ENCODE peak calls at places on chromosomes 13 and 19, in six cellular contexts. R, S, F, B, E and H are unnamed samples.

GRCh38 chr13:79503069-79503468 is 22.1 kb downstream of the NDFIP2 start:
- DNase-seq in R (no peak), S (no peak), F (no peak), B (no peak), E (no peak), H (no peak)

GRCh38 chr13:114019367-114019766 is 45.5 kb upstream of the C13orf46 start:
- DNase-seq in R (no peak), S (no peak), F (no peak), B (peak), E (no peak), H (no peak)

GRCh38 chr19:39539165-39539518 is 819 bp downstream of the EID2 start:
- DNase-seq in R (no peak), S (no peak), F (no peak), B (peak), E (peak), H (peak)

GRCh38 chr19:13781547-13781946 is 7.3 kb downstream of the C19orf53 start:
- DNase-seq in R (peak), S (no peak), F (peak), B (peak), E (peak), H (peak)

GRCh38 chr13:46866150-46866549 is 30.7 kb downstream of the HTR2A start:
- DNase-seq in R (peak), S (peak), F (peak), B (peak), E (peak), H (no peak)

GRCh38 chr19:17078920-17079709 is 3.5 kb downstream of the MYO9B start:
- DNase-seq in R (no peak), S (no peak), F (no peak), B (no peak), E (peak), H (no peak)

GRCh38 chr13:98984983-98985382 is 7.1 kb upstream of the DOCK9 start:
- DNase-seq in R (no peak), S (no peak), F (no peak), B (no peak), E (no peak), H (no peak)

GRCh38 chr19:7554990-7555864 is 19.7 kb downstream of the PNPLA6 start:
- DNase-seq in R (no peak), S (no peak), F (no peak), B (peak), E (no peak), H (no peak)

GRCh38 chr13:25179810-25180437 is 7.8 kb upstream of the AMER2 start:
- DNase-seq in R (no peak), S (no peak), F (no peak), B (no peak), E (no peak), H (no peak)

GRCh38 chr13:98200211-98200878 is 23.3 kb upstream of the RNF113B start:
- DNase-seq in R (no peak), S (no peak), F (no peak), B (no peak), E (no peak), H (no peak)

GRCh38 chr19:16087940-16088339 is 11.6 kb downstream of the TPM4 start:
- DNase-seq in R (no peak), S (no peak), F (no peak), B (no peak), E (no peak), H (no peak)

GRCh38 chr19:29283366-29283765 is 70.4 kb upstream of the UQCRFS1 start:
- DNase-seq in R (no peak), S (no peak), F (no peak), B (no peak), E (no peak), H (no peak)

GRCh38 chr13:113938716-113939115 is 35.2 kb downstream of the C13orf46 start:
- DNase-seq in R (no peak), S (no peak), F (no peak), B (peak), E (no peak), H (no peak)

GRCh38 chr13:43880930-43881329 is 1.2 kb downstream of the LACC1 start:
- DNase-seq in R (no peak), S (no peak), F (no peak), B (no peak), E (no peak), H (no peak)

GRCh38 chr19:10815969-10816635 is 19.9 kb downstream of the TMED1 start:
- DNase-seq in R (no peak), S (no peak), F (no peak), B (no peak), E (no peak), H (peak)

GRCh38 chr19:5271145-5271544 is 69.5 kb downstream of the PTPRS start:
- DNase-seq in R (no peak), S (no peak), F (no peak), B (peak), E (no peak), H (no peak)

GRCh38 chr19:4140237-4140711 is 13.2 kb upstream of the CREB3L3 start:
- DNase-seq in R (peak), S (peak), F (no peak), B (peak), E (peak), H (peak)

GRCh38 chr13:91139232-91139631 is 208.3 kb upstream of the MIR17HG start:
- DNase-seq in R (no peak), S (no peak), F (no peak), B (no peak), E (no peak), H (no peak)

GRCh38 chr13:37168151-37168550 is 62.7 kb upstream of the CSNK1A1L start:
- DNase-seq in R (no peak), S (no peak), F (no peak), B (peak), E (no peak), H (no peak)

GRCh38 chr19:18682807-18683108 is 722 bp upstream of the CRTC1 start:
- DNase-seq in R (no peak), S (no peak), F (no peak), B (no peak), E (no peak), H (no peak)

GRCh38 chr19:31539386-31539785 is 190.2 kb upstream of the TSHZ3 start:
- DNase-seq in R (no peak), S (no peak), F (no peak), B (no peak), E (no peak), H (no peak)

GRCh38 chr13:77536358-77536757 is 852 bp downstream of the SCEL start:
- DNase-seq in R (no peak), S (no peak), F (no peak), B (no peak), E (no peak), H (no peak)

GRCh38 chr19:58367698-58368454 is 5.3 kb upstream of the ZNF497 start:
- DNase-seq in R (no peak), S (no peak), F (no peak), B (no peak), E (no peak), H (no peak)

GRCh38 chr13:31742102-31742695 is 2.9 kb downstream of the RXFP2 start:
- DNase-seq in R (peak), S (no peak), F (peak), B (peak), E (peak), H (peak)

GRCh38 chr13:62293081-62293480 is 877.4 kb upstream of the PCDH20 start:
- DNase-seq in R (no peak), S (no peak), F (no peak), B (peak), E (no peak), H (no peak)

GRCh38 chr13:51801631-51802099 is 2.3 kb downstream of the DHRS12 start:
- DNase-seq in R (no peak), S (no peak), F (no peak), B (peak), E (no peak), H (no peak)

GRCh38 chr19:15328312-15328711 is 4.0 kb downstream of the BRD4 start:
- DNase-seq in R (no peak), S (no peak), F (no peak), B (peak), E (no peak), H (no peak)

GRCh38 chr19:15456871-15457700 is 7.3 kb downstream of the RASAL3 start:
- DNase-seq in R (no peak), S (no peak), F (no peak), B (no peak), E (no peak), H (no peak)

GRCh38 chr13:23506071-23506820 is 64.0 kb upstream of the TNFRSF19 start:
- DNase-seq in R (no peak), S (no peak), F (peak), B (peak), E (peak), H (peak)

GRCh38 chr13:49711218-49711863 is 20.1 kb upstream of the EBPL start:
- DNase-seq in R (no peak), S (no peak), F (peak), B (peak), E (peak), H (peak)

GRCh38 chr19:15934332-15935078 is at the start of gene CYP4F11:
- DNase-seq in R (no peak), S (peak), F (no peak), B (no peak), E (no peak), H (no peak)

GRCh38 chr19:1223018-1223855 is 14.6 kb downstream of the CBARP start:
- DNase-seq in R (no peak), S (no peak), F (no peak), B (peak), E (no peak), H (no peak)

GRCh38 chr13:38868399-38868798 is 122.2 kb downstream of the STOML3 start:
- DNase-seq in R (no peak), S (no peak), F (no peak), B (no peak), E (no peak), H (no peak)

GRCh38 chr13:38875186-38875875 is 115.3 kb downstream of the STOML3 start:
- DNase-seq in R (no peak), S (no peak), F (no peak), B (no peak), E (no peak), H (no peak)

GRCh38 chr13:38868870-38869269 is 121.8 kb downstream of the STOML3 start:
- DNase-seq in R (no peak), S (no peak), F (no peak), B (no peak), E (no peak), H (no peak)

GRCh38 chr13:38871275-38871674 is 119.4 kb downstream of the STOML3 start:
- DNase-seq in R (no peak), S (no peak), F (no peak), B (no peak), E (no peak), H (no peak)

GRCh38 chr13:38872693-38873092 is 117.9 kb downstream of the STOML3 start:
- DNase-seq in R (peak), S (no peak), F (no peak), B (peak), E (peak), H (no peak)
- TF ChIP-seq CTCF in R (peak), S (peak), F (peak), B (peak), E (peak), H (peak)

GRCh38 chr19:37905936-37906867 is at the start of gene WDR87:
- DNase-seq in R (peak), S (no peak), F (no peak), B (peak), E (no peak), H (peak)
- TF ChIP-seq CTCF in R (no peak), S (no peak), F (peak), B (no peak), E (no peak), H (peak)

GRCh38 chr13:103515410-103515809 is 449.2 kb upstream of the SLC10A2 start:
- DNase-seq in R (no peak), S (no peak), F (no peak), B (no peak), E (no peak), H (no peak)

GRCh38 chr13:103514188-103514587 is 448.0 kb upstream of the SLC10A2 start:
- DNase-seq in R (no peak), S (no peak), F (no peak), B (no peak), E (no peak), H (no peak)

DNA sequence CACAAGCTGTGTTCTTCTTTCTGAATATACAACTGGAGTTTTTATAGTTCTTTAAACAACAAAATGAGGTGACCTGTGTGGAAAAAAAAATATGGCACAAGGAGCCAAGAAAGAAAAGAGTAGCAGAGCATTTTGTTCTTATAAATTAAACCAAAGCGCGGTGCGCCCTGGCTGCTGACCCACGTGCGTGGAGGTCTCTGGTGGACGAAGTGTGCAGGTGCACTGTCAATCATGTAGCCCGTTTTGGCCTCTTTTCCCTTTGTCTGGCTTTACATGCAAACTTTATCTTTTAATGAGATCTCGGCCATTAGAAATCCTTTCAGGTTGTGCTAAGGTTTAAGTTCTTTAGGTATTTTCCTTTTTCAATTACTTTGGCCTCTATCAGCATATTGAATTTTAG is 443.8 kb upstream of the SLC10A2 start:
- DNase-seq in R (no peak), S (no peak), F (no peak), B (no peak), E (no peak), H (no peak)
- TF ChIP-seq CTCF in R (no peak), S (peak), F (no peak), B (no peak), E (no peak), H (no peak)

GRCh38 chr13:67742478-67742877 is 512.3 kb upstream of the PCDH9 start:
- DNase-seq in R (no peak), S (no peak), F (no peak), B (no peak), E (peak), H (no peak)

GRCh38 chr13:67735651-67736050 is 505.5 kb upstream of the PCDH9 start:
- DNase-seq in R (no peak), S (no peak), F (no peak), B (no peak), E (no peak), H (no peak)

GRCh38 chr13:67740871-67741475 is 510.8 kb upstream of the PCDH9 start:
- DNase-seq in R (no peak), S (no peak), F (no peak), B (no peak), E (peak), H (no peak)

GRCh38 chr13:67736646-67737420 is 506.7 kb upstream of the PCDH9 start:
- DNase-seq in R (peak), S (peak), F (no peak), B (peak), E (peak), H (no peak)
- TF ChIP-seq CTCF in R (peak), S (peak), F (no peak), B (no peak), E (peak), H (no peak)

GRCh38 chr13:101298517-101298916 is 117.8 kb downstream of the NALCN start:
- DNase-seq in R (no peak), S (no peak), F (no peak), B (no peak), E (no peak), H (no peak)
- TF ChIP-seq CTCF in R (no peak), S (no peak), F (no peak), B (no peak), E (no peak), H (no peak)

GRCh38 chr19:45713141-45713540 is 17.6 kb downstream of the FBXO46 start:
- DNase-seq in R (no peak), S (no peak), F (no peak), B (no peak), E (no peak), H (no peak)
- TF ChIP-seq CTCF in R (no peak), S (no peak), F (no peak), B (no peak), E (no peak), H (no peak)

GRCh38 chr19:22545751-22546150 is 88.4 kb upstream of the ZNF492 start:
- DNase-seq in R (no peak), S (no peak), F (peak), B (peak), E (no peak), H (no peak)
- TF ChIP-seq CTCF in R (peak), S (no peak), F (peak), B (peak), E (no peak), H (peak)

GRCh38 chr19:52369463-52370340 is at the start of gene ZNF880:
- DNase-seq in R (no peak), S (peak), F (peak), B (peak), E (peak), H (peak)
- TF ChIP-seq CTCF in R (no peak), S (no peak), F (no peak), B (no peak), E (no peak), H (no peak)

GRCh38 chr19:41353466-41354342 is at the start of gene TGFB1:
- DNase-seq in R (peak), S (no peak), F (no peak), B (peak), E (peak), H (peak)

GRCh38 chr19:41354343-41354974 is 737 bp upstream of the TGFB1 start:
- DNase-seq in R (no peak), S (no peak), F (no peak), B (no peak), E (no peak), H (no peak)

GRCh38 chr19:41351339-41352245 is 2.1 kb downstream of the TGFB1 start:
- DNase-seq in R (no peak), S (no peak), F (no peak), B (peak), E (peak), H (no peak)

GRCh38 chr19:41352279-41352608 is 1.5 kb downstream of the TGFB1 start:
- DNase-seq in R (no peak), S (no peak), F (no peak), B (no peak), E (no peak), H (no peak)

DNA sequence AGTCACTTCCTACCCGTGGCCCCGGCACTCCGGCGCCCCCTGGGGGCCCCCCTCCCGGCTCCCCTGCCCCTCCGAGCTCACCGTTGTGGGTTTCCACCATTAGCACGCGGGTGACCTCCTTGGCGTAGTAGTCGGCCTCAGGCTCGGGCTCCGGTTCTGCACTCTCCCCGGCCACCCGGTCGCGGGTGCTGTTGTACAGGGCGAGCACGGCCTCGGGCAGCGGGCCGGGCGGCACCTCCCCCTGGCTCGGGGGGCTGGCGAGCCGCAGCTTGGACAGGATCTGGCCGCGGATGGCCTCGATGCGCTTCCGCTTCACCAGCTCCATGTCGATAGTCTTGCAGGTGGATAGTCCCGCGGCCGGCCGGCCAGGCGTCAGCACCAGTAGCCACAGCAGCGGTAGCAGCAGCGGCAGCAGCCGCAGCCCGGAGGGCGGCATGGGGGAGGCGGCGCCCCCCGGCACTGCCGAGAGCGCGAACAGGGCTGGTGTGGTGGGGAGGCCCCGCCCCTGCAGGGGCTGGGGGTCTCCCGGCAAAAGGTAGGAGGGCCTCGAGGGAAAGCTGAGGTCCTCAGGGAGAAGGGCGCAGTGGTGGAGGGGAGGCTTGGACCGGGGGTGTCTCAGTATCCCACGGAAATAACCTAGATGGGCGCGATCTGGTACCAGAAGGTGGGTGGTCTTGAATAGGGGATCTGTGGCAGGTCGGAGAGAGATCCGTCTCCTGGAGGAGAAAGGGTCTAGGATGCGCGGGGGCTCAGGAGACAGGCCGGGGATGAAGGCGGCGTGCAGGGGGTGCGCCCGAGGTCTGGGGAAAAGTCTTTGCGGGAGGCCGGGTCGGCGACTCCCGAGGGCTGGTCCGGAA is 885 bp downstream of the TGFB1 start:
- DNase-seq in R (peak), S (no peak), F (no peak), B (peak), E (no peak), H (peak)
- TF ChIP-seq CTCF in R (no peak), S (peak), F (peak), B (peak), E (peak), H (peak)

DNA sequence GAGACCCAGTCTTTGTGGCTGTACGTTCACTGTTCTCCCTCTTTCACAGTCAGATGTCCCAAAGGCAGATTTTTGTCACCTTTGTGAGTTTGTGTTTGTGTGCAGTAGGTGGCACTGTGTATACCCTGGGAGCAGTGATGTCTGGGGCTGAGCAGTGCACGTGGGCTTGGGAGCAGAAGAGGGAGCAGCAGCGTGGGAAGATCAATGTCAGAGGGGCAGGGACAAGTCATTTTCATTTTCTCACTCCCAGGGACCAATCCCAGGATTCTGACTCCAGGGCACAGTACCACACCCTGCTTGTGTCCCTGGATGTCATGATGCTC is 2.0 kb upstream of the PSG6 start:
- DNase-seq in R (no peak), S (no peak), F (no peak), B (peak), E (no peak), H (no peak)
- TF ChIP-seq CTCF in R (no peak), S (no peak), F (no peak), B (no peak), E (no peak), H (peak)